ENCODE peak calls at places on chromosomes 11 and 22, in six cellular contexts. N, L, G, X, F and P are unnamed samples.

GRCh38 chr22:27975381-27976013 is 56.4 kb upstream of the PITPNB start:
- DNase-seq in N (no peak), L (peak), G (no peak), X (no peak), F (no peak), P (no peak)

GRCh38 chr11:46808804-46809431 is 37.2 kb downstream of the CKAP5 start:
- DNase-seq in N (no peak), L (peak), G (no peak), X (peak), F (no peak), P (no peak)

GRCh38 chr22:19991645-19992451 is 24.8 kb downstream of the ARVCF start:
- DNase-seq in N (no peak), L (no peak), G (no peak), X (no peak), F (no peak), P (no peak)

GRCh38 chr11:61733120-61733978 is 19.1 kb upstream of the MYRF start:
- DNase-seq in N (peak), L (peak), G (peak), X (peak), F (peak), P (peak)

GRCh38 chr11:91946397-91947090 is 278.1 kb upstream of the FAT3 start:
- DNase-seq in N (no peak), L (no peak), G (no peak), X (no peak), F (no peak), P (no peak)

GRCh38 chr11:128981254-128981653 is 38.6 kb upstream of the TP53AIP1 start:
- DNase-seq in N (no peak), L (no peak), G (no peak), X (no peak), F (no peak), P (no peak)

GRCh38 chr11:63537293-63538101 is 889 bp downstream of the PLAAT4 start:
- DNase-seq in N (no peak), L (peak), G (peak), X (no peak), F (no peak), P (no peak)

GRCh38 chr22:31950226-31950625 is 5.9 kb downstream of the YWHAH start:
- DNase-seq in N (no peak), L (no peak), G (no peak), X (no peak), F (no peak), P (no peak)

GRCh38 chr11:69644962-69645675 is 4.2 kb downstream of the CCND1 start:
- DNase-seq in N (no peak), L (no peak), G (no peak), X (no peak), F (no peak), P (no peak)

GRCh38 chr11:93570759-93571413 is 27.7 kb upstream of the SMCO4 start:
- DNase-seq in N (no peak), L (peak), G (no peak), X (no peak), F (peak), P (no peak)